ENCODE peak calls at places on chromosomes 1 and 21, in six cellular contexts. One of them, this sample, is unnamed.

GRCh38 chr1:96329121-96329520 is 392.5 kb upstream of the PTBP2 start:
- DNase-seq in fibroblast of pulmonary artery: peak
- DNase-seq in AG04449: no peak
- DNase-seq in body of pancreas: no peak
- DNase-seq in colonic mucosa: no peak
- DNase-seq in kidney: no peak
- DNase-seq in this sample: no peak

GRCh38 chr1:24981632-24982007 is 51.5 kb upstream of the RUNX3 start:
- DNase-seq in fibroblast of pulmonary artery: no peak
- DNase-seq in AG04449: no peak
- DNase-seq in body of pancreas: no peak
- DNase-seq in colonic mucosa: no peak
- DNase-seq in kidney: peak
- DNase-seq in this sample: no peak

GRCh38 chr21:23401278-23401677 is 2206.0 kb downstream of the MRPL39 start:
- DNase-seq in fibroblast of pulmonary artery: peak
- DNase-seq in AG04449: no peak
- DNase-seq in body of pancreas: no peak
- DNase-seq in colonic mucosa: no peak
- DNase-seq in kidney: no peak
- DNase-seq in this sample: no peak

GRCh38 chr1:177872563-177872900 is 97.3 kb downstream of the SEC16B start:
- DNase-seq in fibroblast of pulmonary artery: peak
- DNase-seq in AG04449: no peak
- DNase-seq in body of pancreas: no peak
- DNase-seq in colonic mucosa: no peak
- DNase-seq in kidney: no peak
- DNase-seq in this sample: no peak

GRCh38 chr1:23194119-23194984 is 22.9 kb downstream of the HTR1D start:
- DNase-seq in fibroblast of pulmonary artery: peak
- DNase-seq in AG04449: peak
- DNase-seq in body of pancreas: no peak
- DNase-seq in colonic mucosa: no peak
- DNase-seq in kidney: no peak
- DNase-seq in this sample: peak

GRCh38 chr1:195971589-195971988 is 636.7 kb downstream of the KCNT2 start:
- DNase-seq in fibroblast of pulmonary artery: no peak
- DNase-seq in AG04449: no peak
- DNase-seq in body of pancreas: no peak
- DNase-seq in colonic mucosa: no peak
- DNase-seq in kidney: no peak
- DNase-seq in this sample: no peak

GRCh38 chr1:154821083-154821482 is 49.0 kb downstream of the KCNN3 start:
- DNase-seq in fibroblast of pulmonary artery: no peak
- DNase-seq in AG04449: no peak
- DNase-seq in body of pancreas: no peak
- DNase-seq in colonic mucosa: no peak
- DNase-seq in kidney: no peak
- DNase-seq in this sample: no peak

GRCh38 chr21:41965447-41966340 is 11.9 kb upstream of the C2CD2 start:
- DNase-seq in fibroblast of pulmonary artery: no peak
- DNase-seq in AG04449: no peak
- DNase-seq in body of pancreas: no peak
- DNase-seq in colonic mucosa: no peak
- DNase-seq in kidney: no peak
- DNase-seq in this sample: no peak

GRCh38 chr1:17409391-17409811 is 30.1 kb downstream of the RCC2 start:
- DNase-seq in fibroblast of pulmonary artery: no peak
- DNase-seq in AG04449: no peak
- DNase-seq in body of pancreas: no peak
- DNase-seq in colonic mucosa: no peak
- DNase-seq in kidney: no peak
- DNase-seq in this sample: no peak

GRCh38 chr1:24745711-24746582 is 700 bp downstream of the CLIC4 start:
- DNase-seq in fibroblast of pulmonary artery: peak
- DNase-seq in AG04449: no peak
- DNase-seq in body of pancreas: peak
- DNase-seq in colonic mucosa: peak
- DNase-seq in kidney: no peak
- DNase-seq in this sample: no peak

GRCh38 chr1:7257225-7257624 is 472.0 kb downstream of the CAMTA1 start:
- DNase-seq in fibroblast of pulmonary artery: no peak
- DNase-seq in AG04449: no peak
- DNase-seq in body of pancreas: no peak
- DNase-seq in colonic mucosa: no peak
- DNase-seq in kidney: no peak
- DNase-seq in this sample: no peak

GRCh38 chr1:205438213-205439158 is 16.6 kb upstream of the LEMD1 start:
- DNase-seq in fibroblast of pulmonary artery: peak
- DNase-seq in AG04449: no peak
- DNase-seq in body of pancreas: peak
- DNase-seq in colonic mucosa: peak
- DNase-seq in kidney: peak
- DNase-seq in this sample: no peak

GRCh38 chr1:55632058-55632457 is 416.9 kb upstream of the USP24 start:
- DNase-seq in fibroblast of pulmonary artery: peak
- DNase-seq in AG04449: peak
- DNase-seq in body of pancreas: no peak
- DNase-seq in colonic mucosa: no peak
- DNase-seq in kidney: no peak
- DNase-seq in this sample: peak

GRCh38 chr1:23376890-23377811 is 7.5 kb upstream of the ZNF436 start:
- DNase-seq in fibroblast of pulmonary artery: peak
- DNase-seq in AG04449: peak
- DNase-seq in body of pancreas: no peak
- DNase-seq in colonic mucosa: no peak
- DNase-seq in kidney: peak
- DNase-seq in this sample: no peak

GRCh38 chr1:184747089-184747955 is 7.3 kb downstream of the EDEM3 start:
- DNase-seq in fibroblast of pulmonary artery: no peak
- DNase-seq in AG04449: no peak
- DNase-seq in body of pancreas: no peak
- DNase-seq in colonic mucosa: no peak
- DNase-seq in kidney: no peak
- DNase-seq in this sample: no peak

GRCh38 chr1:99645699-99646531 is at the start of gene PALMD:
- DNase-seq in fibroblast of pulmonary artery: peak
- DNase-seq in AG04449: no peak
- DNase-seq in body of pancreas: peak
- DNase-seq in colonic mucosa: peak
- DNase-seq in kidney: no peak
- DNase-seq in this sample: no peak
- H3K4me3 ChIP-seq in fibroblast of pulmonary artery: peak
- H3K4me3 ChIP-seq in AG04449: peak
- H3K4me3 ChIP-seq in body of pancreas: peak
- H3K4me3 ChIP-seq in colonic mucosa: no peak
- H3K4me3 ChIP-seq in kidney: peak
- H3K4me3 ChIP-seq in this sample: no peak

DNA sequence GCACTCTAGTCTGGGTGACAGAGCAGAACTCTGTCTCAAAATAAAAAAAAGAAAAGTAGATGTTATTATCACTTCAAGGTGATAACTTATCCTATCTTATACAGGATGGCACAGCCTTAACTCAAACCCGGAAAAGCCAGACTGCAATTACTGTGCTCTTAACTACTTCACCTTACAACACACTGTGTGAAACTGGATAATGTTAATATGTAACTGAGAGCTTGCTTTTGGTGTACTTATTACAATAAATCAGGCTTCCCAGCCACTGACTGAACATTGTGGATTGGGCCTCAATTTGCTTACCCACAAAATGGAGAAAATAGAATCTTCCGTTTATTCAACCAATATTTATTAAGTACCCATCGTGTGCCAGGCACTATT is 1.4 kb downstream of the ORC1 start:
- DNase-seq in fibroblast of pulmonary artery: no peak
- DNase-seq in AG04449: no peak
- DNase-seq in body of pancreas: no peak
- DNase-seq in colonic mucosa: peak
- DNase-seq in kidney: no peak
- DNase-seq in this sample: no peak
- H3K4me3 ChIP-seq in fibroblast of pulmonary artery: no peak
- H3K4me3 ChIP-seq in AG04449: no peak
- H3K4me3 ChIP-seq in body of pancreas: no peak
- H3K4me3 ChIP-seq in colonic mucosa: no peak
- H3K4me3 ChIP-seq in kidney: peak
- H3K4me3 ChIP-seq in this sample: no peak

DNA sequence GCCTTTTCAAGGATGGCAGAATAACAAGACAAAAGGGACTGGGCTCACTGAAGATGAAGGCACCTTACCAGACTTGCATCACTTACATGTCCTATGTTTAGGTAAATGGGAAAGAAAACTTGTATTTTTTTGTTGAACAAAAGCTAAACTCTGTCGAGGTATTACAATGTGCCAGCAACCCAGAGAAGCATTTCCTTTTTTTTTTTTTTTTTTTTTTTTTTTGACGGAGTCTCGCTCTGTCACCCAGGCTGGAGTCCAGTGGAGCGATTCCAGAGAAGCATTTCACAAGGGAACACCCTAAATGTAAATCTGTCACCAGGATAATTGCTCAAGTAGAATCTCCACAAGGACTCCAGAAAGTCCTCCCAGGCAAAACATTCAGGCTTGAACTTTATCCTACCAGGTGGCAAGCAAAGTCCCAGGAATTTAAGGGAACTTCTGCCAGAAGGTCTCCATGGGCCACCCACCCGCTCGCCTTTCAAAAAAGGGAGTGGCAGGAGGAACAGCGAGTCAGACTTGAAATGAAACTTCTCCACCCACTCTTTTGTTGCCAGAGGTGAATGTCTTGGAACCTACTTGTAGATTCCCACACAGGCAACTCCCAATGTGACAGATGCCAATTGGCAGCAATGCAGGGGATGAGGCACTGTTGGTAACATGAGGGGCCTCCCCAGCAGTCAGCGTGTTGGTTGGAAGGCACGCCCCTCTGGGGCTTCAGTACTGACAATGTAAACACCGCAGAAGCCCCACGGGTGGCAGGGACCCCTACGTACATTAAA is 125.0 kb downstream of the TIAM1 start:
- DNase-seq in fibroblast of pulmonary artery: peak
- DNase-seq in AG04449: no peak
- DNase-seq in body of pancreas: no peak
- DNase-seq in colonic mucosa: peak
- DNase-seq in kidney: no peak
- DNase-seq in this sample: no peak
- H3K4me3 ChIP-seq in fibroblast of pulmonary artery: no peak
- H3K4me3 ChIP-seq in AG04449: no peak
- H3K4me3 ChIP-seq in body of pancreas: no peak
- H3K4me3 ChIP-seq in colonic mucosa: no peak
- H3K4me3 ChIP-seq in kidney: no peak
- H3K4me3 ChIP-seq in this sample: no peak

GRCh38 chr1:182240085-182240484 is 151.5 kb downstream of the GLUL start:
- DNase-seq in fibroblast of pulmonary artery: no peak
- DNase-seq in AG04449: no peak
- DNase-seq in body of pancreas: no peak
- DNase-seq in colonic mucosa: no peak
- DNase-seq in kidney: no peak
- DNase-seq in this sample: no peak

GRCh38 chr1:182235952-182236650 is 155.5 kb downstream of the GLUL start:
- DNase-seq in fibroblast of pulmonary artery: no peak
- DNase-seq in AG04449: no peak
- DNase-seq in body of pancreas: no peak
- DNase-seq in colonic mucosa: peak
- DNase-seq in kidney: no peak
- DNase-seq in this sample: no peak

GRCh38 chr1:182237329-182237728 is 154.3 kb downstream of the GLUL start:
- DNase-seq in fibroblast of pulmonary artery: no peak
- DNase-seq in AG04449: no peak
- DNase-seq in body of pancreas: no peak
- DNase-seq in colonic mucosa: peak
- DNase-seq in kidney: no peak
- DNase-seq in this sample: no peak

GRCh38 chr1:182236651-182237077 is 154.9 kb downstream of the GLUL start:
- DNase-seq in fibroblast of pulmonary artery: no peak
- DNase-seq in AG04449: no peak
- DNase-seq in body of pancreas: no peak
- DNase-seq in colonic mucosa: no peak
- DNase-seq in kidney: no peak
- DNase-seq in this sample: no peak

DNA sequence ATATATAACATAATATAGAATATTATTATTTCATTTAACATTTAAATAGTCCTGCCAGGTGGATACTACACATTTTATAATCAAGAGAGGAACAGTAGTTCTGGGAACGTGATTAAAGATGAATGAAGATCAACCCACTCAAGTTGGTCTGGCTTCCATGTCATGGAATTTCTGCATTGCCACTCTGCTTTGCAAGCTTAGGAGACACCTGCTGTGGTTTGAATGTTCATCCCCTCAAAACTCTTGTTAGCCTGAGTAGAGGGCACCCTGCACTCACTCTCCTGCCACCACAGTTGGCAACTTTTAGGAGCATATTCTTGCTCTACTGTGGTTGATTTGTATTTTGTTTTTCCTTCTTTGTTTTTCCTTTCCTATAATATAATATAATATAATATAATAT is 153.2 kb downstream of the GLUL start:
- DNase-seq in fibroblast of pulmonary artery: no peak
- DNase-seq in AG04449: no peak
- DNase-seq in body of pancreas: no peak
- DNase-seq in colonic mucosa: no peak
- DNase-seq in kidney: no peak
- DNase-seq in this sample: no peak
- H3K4me3 ChIP-seq in fibroblast of pulmonary artery: no peak
- H3K4me3 ChIP-seq in AG04449: no peak
- H3K4me3 ChIP-seq in body of pancreas: no peak
- H3K4me3 ChIP-seq in colonic mucosa: no peak
- H3K4me3 ChIP-seq in kidney: no peak
- H3K4me3 ChIP-seq in this sample: no peak

GRCh38 chr1:63324779-63325119 is 2.4 kb downstream of the FOXD3 start:
- DNase-seq in fibroblast of pulmonary artery: no peak
- DNase-seq in AG04449: no peak
- DNase-seq in body of pancreas: no peak
- DNase-seq in colonic mucosa: no peak
- DNase-seq in kidney: no peak
- DNase-seq in this sample: no peak

GRCh38 chr1:63326106-63326472 is 3.7 kb downstream of the FOXD3 start:
- DNase-seq in fibroblast of pulmonary artery: no peak
- DNase-seq in AG04449: no peak
- DNase-seq in body of pancreas: no peak
- DNase-seq in colonic mucosa: no peak
- DNase-seq in kidney: no peak
- DNase-seq in this sample: no peak

GRCh38 chr1:63322248-63322943 is at the start of gene FOXD3:
- DNase-seq in fibroblast of pulmonary artery: peak
- DNase-seq in AG04449: no peak
- DNase-seq in body of pancreas: peak
- DNase-seq in colonic mucosa: peak
- DNase-seq in kidney: peak
- DNase-seq in this sample: no peak

GRCh38 chr1:63322944-63323865 is 838 bp downstream of the FOXD3 start:
- DNase-seq in fibroblast of pulmonary artery: peak
- DNase-seq in AG04449: no peak
- DNase-seq in body of pancreas: no peak
- DNase-seq in colonic mucosa: peak
- DNase-seq in kidney: peak
- DNase-seq in this sample: no peak

GRCh38 chr1:63323866-63324778 is 1.8 kb downstream of the FOXD3 start:
- DNase-seq in fibroblast of pulmonary artery: no peak
- DNase-seq in AG04449: no peak
- DNase-seq in body of pancreas: no peak
- DNase-seq in colonic mucosa: no peak
- DNase-seq in kidney: no peak
- DNase-seq in this sample: no peak
- H3K4me3 ChIP-seq in fibroblast of pulmonary artery: no peak
- H3K4me3 ChIP-seq in AG04449: no peak
- H3K4me3 ChIP-seq in body of pancreas: no peak
- H3K4me3 ChIP-seq in colonic mucosa: peak
- H3K4me3 ChIP-seq in kidney: no peak
- H3K4me3 ChIP-seq in this sample: no peak